ENCODE peak calls at places on chromosomes 2 and 18, in five cellular contexts. T, N, V, D and O are unnamed samples.

GRCh38 chr2:154697422-154698237 is 865 bp upstream of the KCNJ3 start:
- DNase-seq in V (no peak), N (no peak), T (no peak), D (no peak), O (no peak)

GRCh38 chr2:64946737-64947090 is 42.5 kb upstream of the SLC1A4 start:
- DNase-seq in T (no peak), D (no peak), N (no peak), V (no peak), O (no peak)

GRCh38 chr2:9286553-9287399 is 80.2 kb downstream of the ASAP2 start:
- DNase-seq in V (no peak), T (no peak), D (no peak), N (no peak), O (no peak)

GRCh38 chr2:200627110-200627770 is 41.4 kb downstream of the AOX1 start:
- DNase-seq in N (no peak), D (no peak), T (no peak), V (no peak), O (no peak)

GRCh38 chr2:196331143-196331542 is 159.8 kb upstream of the STK17B start:
- DNase-seq in T (no peak), D (peak), N (no peak), V (no peak), O (no peak)

GRCh38 chr2:191264647-191265079 is 19.5 kb downstream of the MYO1B start:
- DNase-seq in D (no peak), N (no peak), T (no peak), V (no peak), O (no peak)

GRCh38 chr18:27604583-27604982 is 419.5 kb upstream of the CHST9 start:
- DNase-seq in D (no peak), T (no peak), N (no peak), V (no peak), O (no peak)

GRCh38 chr2:34627003-34627402 is 1027.9 kb upstream of the FAM98A start:
- DNase-seq in T (no peak), V (no peak), D (no peak), N (no peak), O (no peak)

GRCh38 chr2:43539991-43540860 is 55.6 kb downstream of the THADA start:
- DNase-seq in D (no peak), N (no peak), V (no peak), T (no peak), O (no peak)

GRCh38 chr18:27661320-27662049 is 476.4 kb upstream of the CHST9 start:
- DNase-seq in N (no peak), D (no peak), V (no peak), T (no peak), O (no peak)

GRCh38 chr2:23487735-23488492 is 102.9 kb downstream of the KLHL29 start:
- DNase-seq in T (no peak), D (no peak), V (no peak), N (no peak), O (no peak)

GRCh38 chr2:468631-469310 is 180.9 kb upstream of the ALKAL2 start:
- DNase-seq in V (no peak), D (no peak), N (no peak), T (no peak), O (no peak)

GRCh38 chr18:46416706-46417638 is 240.0 kb downstream of the LOXHD1 start:
- DNase-seq in N (no peak), T (no peak), D (peak), V (peak), O (no peak)

GRCh38 chr2:23434721-23435121 is 49.7 kb downstream of the KLHL29 start:
- DNase-seq in T (no peak), D (no peak), N (no peak), V (no peak), O (no peak)

GRCh38 chr2:235201796-235202195 is 250.0 kb downstream of the SH3BP4 start:
- DNase-seq in V (no peak), N (no peak), T (no peak), D (no peak), O (no peak)

GRCh38 chr2:2828774-2829368 is 497.8 kb upstream of the MYT1L start:
- DNase-seq in T (no peak), D (no peak), V (no peak), N (no peak), O (no peak)

GRCh38 chr2:31401580-31401979 is 13.0 kb downstream of the XDH start:
- DNase-seq in D (no peak), V (no peak), T (no peak), N (no peak), O (no peak)

GRCh38 chr2:116180072-116180471 is 1634.4 kb upstream of the DDX18 start:
- DNase-seq in N (no peak), T (no peak), D (no peak), V (no peak), O (no peak)

GRCh38 chr18:46830633-46831032 is 73.8 kb upstream of the ST8SIA5 start:
- DNase-seq in V (no peak), D (no peak), T (no peak), N (no peak), O (no peak)

GRCh38 chr2:38394903-38395341 is 17.8 kb upstream of the ATL2 start:
- DNase-seq in T (no peak), V (no peak), N (no peak), D (no peak), O (no peak)

GRCh38 chr2:64049633-64050220 is 30.5 kb upstream of the VPS54 start:
- DNase-seq in N (peak), V (peak), T (peak), D (peak), O (peak)

GRCh38 chr18:79789091-79789891 is 8.4 kb upstream of the KCNG2 start:
- DNase-seq in N (no peak), V (no peak), T (no peak), D (no peak), O (no peak)

GRCh38 chr2:117794668-117795067 is 19.8 kb upstream of the DDX18 start:
- DNase-seq in N (no peak), T (no peak), V (no peak), D (no peak), O (no peak)

GRCh38 chr18:62647179-62647578 is 68.2 kb upstream of the PHLPP1 start:
- DNase-seq in V (no peak), T (no peak), N (no peak), D (no peak), O (no peak)

GRCh38 chr2:181106789-181107418 is 126.5 kb downstream of the UBE2E3 start:
- DNase-seq in V (peak), T (peak), N (no peak), D (peak), O (no peak)

GRCh38 chr2:166773268-166773949 is 114.9 kb upstream of the XIRP2 start:
- DNase-seq in V (no peak), D (no peak), T (no peak), N (no peak), O (no peak)

GRCh38 chr2:223027442-223027841 is 24.5 kb upstream of the KCNE4 start:
- DNase-seq in D (no peak), T (no peak), N (no peak), V (no peak), O (no peak)

GRCh38 chr2:180004731-180005130 is 2.4 kb downstream of the CWC22 start:
- DNase-seq in V (no peak), N (no peak), D (no peak), T (no peak), O (no peak)

GRCh38 chr2:11796190-11797171 is 50.0 kb downstream of the LPIN1 start:
- DNase-seq in T (no peak), D (no peak), V (no peak), N (no peak), O (no peak)

GRCh38 chr2:169895294-169895985 is 68.2 kb downstream of the UBR3 start:
- DNase-seq in D (no peak), N (no peak), T (no peak), V (no peak), O (no peak)

GRCh38 chr2:175170679-175171304 is 2.8 kb upstream of the ATF2 start:
- DNase-seq in N (no peak), V (no peak), D (no peak), T (no peak), O (no peak)

GRCh38 chr2:2528801-2529200 is 197.7 kb upstream of the MYT1L start:
- DNase-seq in T (no peak), V (no peak), N (no peak), D (no peak), O (no peak)

GRCh38 chr2:135168119-135168872 is 116.2 kb downstream of the RAB3GAP1 start:
- DNase-seq in V (no peak), T (no peak), N (no peak), D (no peak), O (no peak)
- TF ChIP-seq POLR2A in V (no peak), T (no peak), N (no peak), D (no peak), O (no peak)

DNA sequence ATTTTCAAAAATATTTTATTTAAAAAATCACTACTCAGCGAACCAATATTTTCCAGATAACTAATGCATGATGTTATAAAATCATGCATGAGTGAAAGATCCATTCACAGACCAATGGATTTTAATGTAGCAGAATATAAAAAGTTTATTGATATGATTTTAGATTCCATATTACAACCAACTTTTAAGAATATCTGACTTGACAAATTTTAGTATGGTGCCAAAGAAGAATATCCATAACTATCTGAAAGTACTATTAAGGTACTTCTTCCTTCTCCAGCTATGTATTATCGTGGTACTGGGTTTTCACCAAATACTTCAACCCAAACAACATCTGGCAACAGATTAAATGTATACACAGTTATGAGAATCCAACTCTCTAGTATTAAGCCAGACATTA is 99.9 kb upstream of the NOSTRIN start:
- DNase-seq in V (no peak), N (no peak), T (no peak), D (no peak), O (no peak)
- TF ChIP-seq TAF1 in V (no peak), N (no peak), T (no peak), D (no peak), O (no peak)

GRCh38 chr2:120539937-120540718 is 194.2 kb downstream of the INHBB start:
- DNase-seq in T (no peak), N (peak), V (no peak), D (no peak), O (no peak)
- TF ChIP-seq POLR2A in T (no peak), N (peak), V (no peak), D (no peak), O (no peak)

DNA sequence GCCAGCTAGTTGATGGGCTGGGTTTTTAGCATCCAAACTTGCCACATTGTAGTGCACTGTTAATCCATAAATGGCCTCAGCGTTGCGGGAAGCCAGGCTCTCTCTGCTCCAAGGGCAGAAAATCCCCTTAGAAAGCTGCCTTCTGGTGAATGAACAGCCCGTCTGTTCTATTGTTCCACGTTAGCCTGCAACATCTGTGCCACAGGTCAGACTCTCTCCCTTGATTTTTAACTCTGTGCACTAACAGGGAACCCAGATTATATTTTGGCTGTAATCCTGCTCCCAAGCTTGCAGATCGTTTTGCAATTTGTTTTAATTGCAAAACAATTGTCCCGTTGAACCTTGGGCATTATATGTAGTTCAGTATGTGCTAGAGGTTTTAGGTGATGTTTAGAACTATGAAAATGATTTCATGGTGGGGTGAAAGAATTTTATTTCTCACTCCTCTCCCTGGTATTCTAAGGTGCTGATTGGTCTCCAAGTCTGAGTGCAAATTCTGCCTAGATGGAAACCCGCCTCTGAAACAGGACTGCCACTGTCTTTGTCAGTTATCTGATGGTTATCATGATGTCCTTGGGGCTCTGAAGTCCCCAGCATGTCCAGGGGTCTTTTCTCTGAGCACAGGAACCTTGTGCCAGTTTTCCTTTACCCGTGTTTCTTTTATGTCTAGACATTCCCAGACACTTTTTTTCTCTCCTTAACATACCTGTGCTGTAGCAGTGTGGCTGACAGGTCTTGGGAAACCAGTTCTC is 106.6 kb downstream of the MAP4K4 start:
- DNase-seq in T (no peak), D (no peak), V (no peak), N (peak), O (no peak)
- TF ChIP-seq TAF1 in T (no peak), D (no peak), V (no peak), N (no peak), O (no peak)